ENCODE peak calls at places on chromosome 15, in five cellular contexts. J is GM12878, X is SK-N-SH, G is esophagus muscularis mucosa, N is tibial nerve. L is an unnamed sample.

GRCh38 chr15:26983822-26984221 is 12.8 kb downstream of the GABRG3 start:
- DNase-seq in J (no peak), X (no peak), G (no peak), N (no peak), L (no peak)

GRCh38 chr15:50390549-50391264 is 33.5 kb upstream of the USP8 start:
- DNase-seq in J (peak; percentile 49), X (no peak), G (no peak), N (no peak), L (no peak)

GRCh38 chr15:69340243-69340991 is 41.7 kb downstream of the PAQR5 start:
- DNase-seq in J (no peak), X (no peak), G (no peak), N (no peak), L (no peak)

GRCh38 chr15:68578960-68579935 is at the start of gene CORO2B:
- DNase-seq in J (no peak), X (peak; percentile 87), G (no peak), N (peak; percentile 16), L (no peak)

GRCh38 chr15:78302579-78302978 is 3.2 kb upstream of the SKIC8 start:
- DNase-seq in J (no peak), X (no peak), G (no peak), N (no peak), L (no peak)

GRCh38 chr15:98673133-98673532 is 24.8 kb downstream of the IGF1R start:
- DNase-seq in J (no peak), X (no peak), G (no peak), N (no peak), L (no peak)

GRCh38 chr15:63340353-63340752 is 41.3 kb downstream of the CA12 start:
- DNase-seq in J (no peak), X (no peak), G (no peak), N (no peak), L (no peak)

GRCh38 chr15:97482521-97482920 is 478.0 kb upstream of the ARRDC4 start:
- DNase-seq in J (no peak), X (no peak), G (no peak), N (no peak), L (no peak)

GRCh38 chr15:70636540-70637165 is 126.7 kb downstream of the UACA start:
- DNase-seq in J (no peak), X (peak; percentile 46), G (no peak), N (no peak), L (no peak)

GRCh38 chr15:50764331-50765201 is 940 bp downstream of the SPPL2A start:
- DNase-seq in J (peak; percentile 43), X (peak; percentile 23), G (no peak), N (no peak), L (no peak)

GRCh38 chr15:77966540-77967290 is 110.8 kb downstream of the TBC1D2B start:
- DNase-seq in J (no peak), X (peak; percentile 78), G (no peak), N (no peak), L (no peak)

GRCh38 chr15:52217186-52217585 is 26.0 kb upstream of the GNB5 start:
- DNase-seq in J (no peak), X (no peak), G (no peak), N (no peak), L (peak; percentile 65)

GRCh38 chr15:70715840-70716510 is 47.4 kb downstream of the UACA start:
- DNase-seq in J (no peak), X (no peak), G (no peak), N (no peak), L (no peak)

GRCh38 chr15:39596358-39597051 is 15.6 kb downstream of the THBS1 start:
- DNase-seq in J (no peak), X (no peak), G (no peak), N (no peak), L (no peak)

GRCh38 chr15:46732060-46732459 is 985.2 kb upstream of the SEMA6D start:
- DNase-seq in J (no peak), X (no peak), G (no peak), N (no peak), L (no peak)

GRCh38 chr15:70582143-70582945 is 181.0 kb downstream of the UACA start:
- DNase-seq in J (no peak), X (no peak), G (no peak), N (no peak), L (no peak)

GRCh38 chr15:22911306-22911705 is 68.9 kb downstream of the CYFIP1 start:
- DNase-seq in J (no peak), X (no peak), G (no peak), N (no peak), L (no peak)

GRCh38 chr15:101013769-101014223 is 94.6 kb downstream of the LRRK1 start:
- DNase-seq in J (no peak), X (no peak), G (peak; percentile 68), N (no peak), L (no peak)

GRCh38 chr15:37789881-37790280 is 144.6 kb upstream of the TMCO5A start:
- DNase-seq in J (no peak), X (no peak), G (no peak), N (no peak), L (no peak)
- TF ChIP-seq EP300 in J (no peak), X (peak; percentile 60), G (no peak), N (no peak), L (no peak)

DNA sequence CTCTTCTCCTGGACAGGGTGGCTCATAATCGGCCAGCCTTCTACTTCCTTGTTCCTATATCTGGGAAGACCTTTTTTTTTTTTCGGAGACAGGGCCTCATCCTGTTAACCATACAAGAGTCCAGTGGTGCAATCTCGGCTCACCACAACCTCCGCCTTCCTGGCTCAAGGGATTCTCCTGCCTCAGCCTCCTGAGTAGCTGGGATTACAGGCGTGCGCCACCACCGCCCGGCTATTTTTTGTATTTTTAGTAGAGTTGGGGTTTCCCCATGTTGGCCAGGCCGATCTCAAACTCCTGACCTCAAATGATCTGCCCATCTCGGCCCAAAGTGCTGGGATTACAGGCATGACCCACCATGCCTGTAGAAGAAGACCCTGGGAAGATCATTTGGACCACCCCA is 4.5 kb downstream of the PLEKHO2 start:
- DNase-seq in J (no peak), X (no peak), G (no peak), N (no peak), L (no peak)
- H3K4me1 ChIP-seq in J (peaks cover 22% of the 10 kb centered on the region), X (peaks cover 35% of the 10 kb centered on the region), G (peaks cover 86% of the 10 kb centered on the region), N (peaks cover 56% of the 10 kb centered on the region), L (peaks cover 36% of the 10 kb centered on the region)

DNA sequence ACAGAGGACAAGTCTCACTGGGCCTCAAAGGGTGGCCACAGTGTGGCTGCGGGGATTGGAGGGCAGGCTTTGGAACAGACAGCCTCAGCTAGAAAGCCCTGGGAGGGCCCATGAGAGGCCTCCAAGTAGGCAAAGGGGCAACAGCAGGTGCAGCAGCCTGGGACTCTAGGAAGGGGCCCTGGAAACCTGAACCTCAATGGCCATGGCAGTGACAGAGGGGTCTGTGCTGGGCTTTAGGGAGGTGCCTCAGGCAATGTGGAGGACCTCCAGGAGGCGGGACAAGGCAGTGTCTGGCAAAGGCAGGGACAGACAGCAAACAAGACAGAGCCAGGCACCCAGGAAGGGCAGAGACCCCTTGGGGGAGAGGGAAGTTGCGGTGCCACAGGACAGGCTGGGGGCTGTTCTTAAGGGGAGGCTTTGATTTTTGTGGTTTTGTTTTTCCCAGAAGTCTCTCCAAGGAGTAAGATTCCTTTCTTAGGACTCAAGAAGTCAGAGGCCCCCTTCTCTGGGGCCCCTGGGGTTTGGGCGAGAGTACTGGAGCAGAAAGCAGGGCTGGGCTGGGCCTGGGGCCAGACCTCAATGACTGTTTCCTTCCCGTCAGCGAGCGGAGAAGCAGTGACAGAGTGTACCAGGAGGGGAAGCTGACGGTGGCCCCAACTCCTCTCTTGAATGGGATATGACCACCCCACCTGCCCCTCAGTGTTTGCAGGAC is 9.7 kb downstream of the STOML1 start:
- DNase-seq in J (no peak), X (no peak), G (peak; percentile 96), N (peak; percentile 72), L (peak; percentile 72)
- TF ChIP-seq EP300 in J (no peak), X (peak; percentile 90), G (peak; percentile 84), N (no peak), L (no peak)

GRCh38 chr15:66765478-66766281 is 63.6 kb downstream of the SMAD6 start:
- DNase-seq in J (peak; percentile 69), X (peak; percentile 44), G (no peak), N (no peak), L (peak; percentile 97)

GRCh38 chr15:66768984-66769383 is 66.9 kb downstream of the SMAD6 start:
- DNase-seq in J (no peak), X (no peak), G (no peak), N (no peak), L (no peak)

GRCh38 chr15:66764067-66764428 is 62.0 kb downstream of the SMAD6 start:
- DNase-seq in J (no peak), X (no peak), G (no peak), N (no peak), L (no peak)

GRCh38 chr15:66767370-66767769 is 65.3 kb downstream of the SMAD6 start:
- DNase-seq in J (no peak), X (no peak), G (no peak), N (no peak), L (no peak)

DNA sequence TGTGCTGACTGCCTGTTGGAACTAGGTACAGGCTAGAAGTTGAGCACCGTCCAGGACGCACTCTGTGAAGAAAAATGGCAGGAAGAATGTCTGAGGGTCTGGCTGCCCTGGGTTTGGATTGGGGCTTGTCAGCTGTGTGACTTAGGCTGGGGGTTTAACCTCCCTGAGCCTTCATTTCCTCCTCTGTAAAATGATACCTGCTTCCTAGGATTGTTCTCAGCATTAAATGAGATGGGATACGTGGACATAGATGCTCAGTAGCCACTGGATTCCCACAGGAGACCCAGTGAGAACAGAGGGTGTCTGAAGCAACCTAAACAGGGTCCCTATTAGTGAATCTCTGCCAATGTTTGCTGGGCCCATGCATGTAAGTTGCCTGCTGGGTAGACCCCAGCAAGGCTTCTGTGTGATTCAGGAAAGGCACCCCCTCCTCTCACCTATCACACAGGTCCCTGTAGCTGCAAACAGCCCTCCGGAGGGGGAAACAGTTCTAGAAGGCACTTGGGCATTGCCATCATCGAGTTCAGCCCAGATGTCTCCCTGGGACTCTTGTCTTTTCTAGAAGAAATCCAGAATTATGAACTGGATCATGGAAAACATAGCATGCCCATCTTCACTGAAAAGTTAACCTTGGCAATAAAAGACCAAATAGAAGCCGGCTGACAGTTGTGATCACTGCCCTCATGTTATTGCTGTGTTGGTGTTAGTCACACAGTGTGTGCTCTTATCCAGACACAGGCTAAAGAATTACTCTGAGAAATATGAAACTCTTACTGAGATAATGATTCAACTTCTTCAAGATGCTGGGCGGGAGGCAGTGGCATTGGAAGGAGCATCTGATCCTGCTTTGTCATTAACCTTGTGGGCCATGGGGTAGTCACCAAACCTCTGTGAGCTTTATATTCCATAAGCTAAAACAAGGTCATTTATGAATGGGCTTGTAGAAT is 64.5 kb downstream of the SMAD6 start:
- DNase-seq in J (no peak), X (no peak), G (no peak), N (no peak), L (no peak)
- H3K4me1 ChIP-seq in J (peaks cover 9% of the 10 kb centered on the region), X (peaks cover 73% of the 10 kb centered on the region), G (peaks cover 57% of the 10 kb centered on the region), N (peaks cover 49% of the 10 kb centered on the region), L (peaks cover 100% of the 10 kb centered on the region)

DNA sequence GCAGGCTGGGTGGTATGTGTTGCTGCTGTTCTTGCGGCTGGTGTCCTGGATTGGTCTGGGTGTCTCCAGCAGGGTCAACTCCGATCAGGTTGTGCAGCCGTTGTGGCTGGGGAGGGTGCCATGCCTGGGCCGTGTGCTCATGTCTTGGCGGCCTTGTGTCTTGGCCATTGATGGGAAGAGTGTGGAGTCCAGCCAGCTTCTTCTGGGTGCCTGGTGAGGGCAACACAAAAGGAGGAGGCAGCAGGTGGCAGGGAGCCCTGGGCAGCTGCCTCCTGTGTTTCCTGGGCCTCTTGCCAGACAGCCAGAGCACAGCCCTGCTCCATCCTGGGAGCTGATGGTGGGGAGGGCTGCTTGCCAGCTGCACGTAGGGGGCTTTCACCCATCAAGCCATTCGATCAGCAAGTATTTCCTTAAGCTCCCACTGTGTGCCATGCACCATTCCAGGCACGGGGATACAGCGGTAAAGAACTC is 4.3 kb downstream of the CHAC1 start:
- DNase-seq in J (no peak), X (peak; percentile 66), G (no peak), N (no peak), L (peak; percentile 88)
- TF ChIP-seq EP300 in J (no peak), X (no peak), G (no peak), N (no peak), L (peak; percentile 54)